ENCODE peak calls at places on chromosomes 4 and X, in six cellular contexts. One of them, this sample, is unnamed.

GRCh38 chrX:18758166-18758932 is 50.9 kb downstream of the PPEF1 start:
- DNase-seq in stimulated activated CD8-positive, alpha-beta memory T cell treated with anti-CD3 and anti-CD28 coated beads, Interleukin-15, amount 100 ng/mL, for 48 hours: no peak
- DNase-seq in RPMI7951: no peak
- DNase-seq in T-helper 2 cell: no peak
- DNase-seq in ACHN: no peak
- DNase-seq in A673: no peak
- DNase-seq in this sample: no peak

GRCh38 chrX:17496407-17496806 is 121.4 kb downstream of the NHS start:
- DNase-seq in ACHN: no peak
- DNase-seq in T-helper 2 cell: no peak
- DNase-seq in stimulated activated CD8-positive, alpha-beta memory T cell treated with anti-CD3 and anti-CD28 coated beads, Interleukin-15, amount 100 ng/mL, for 48 hours: no peak
- DNase-seq in A673: no peak
- DNase-seq in RPMI7951: no peak
- DNase-seq in this sample: no peak

GRCh38 chr4:56786955-56787354 is 34.5 kb downstream of the SPINK2 start:
- DNase-seq in ACHN: no peak
- DNase-seq in RPMI7951: peak
- DNase-seq in T-helper 2 cell: no peak
- DNase-seq in stimulated activated CD8-positive, alpha-beta memory T cell treated with anti-CD3 and anti-CD28 coated beads, Interleukin-15, amount 100 ng/mL, for 48 hours: no peak
- DNase-seq in A673: no peak
- DNase-seq in this sample: no peak

GRCh38 chrX:115713465-115713864 is 152.5 kb downstream of the PLS3 start:
- DNase-seq in T-helper 2 cell: no peak
- DNase-seq in stimulated activated CD8-positive, alpha-beta memory T cell treated with anti-CD3 and anti-CD28 coated beads, Interleukin-15, amount 100 ng/mL, for 48 hours: no peak
- DNase-seq in A673: no peak
- DNase-seq in RPMI7951: no peak
- DNase-seq in ACHN: no peak
- DNase-seq in this sample: no peak

GRCh38 chr4:602559-602942 is 22.8 kb upstream of the PDE6B start:
- DNase-seq in A673: peak
- DNase-seq in T-helper 2 cell: peak
- DNase-seq in stimulated activated CD8-positive, alpha-beta memory T cell treated with anti-CD3 and anti-CD28 coated beads, Interleukin-15, amount 100 ng/mL, for 48 hours: peak
- DNase-seq in RPMI7951: no peak
- DNase-seq in ACHN: peak
- DNase-seq in this sample: peak

GRCh38 chr4:2786794-2787229 is 6.1 kb upstream of the SH3BP2 start:
- DNase-seq in RPMI7951: no peak
- DNase-seq in A673: no peak
- DNase-seq in T-helper 2 cell: no peak
- DNase-seq in stimulated activated CD8-positive, alpha-beta memory T cell treated with anti-CD3 and anti-CD28 coated beads, Interleukin-15, amount 100 ng/mL, for 48 hours: no peak
- DNase-seq in ACHN: no peak
- DNase-seq in this sample: no peak

GRCh38 chr4:80197132-80197573 is at the start of gene PRDM8:
- DNase-seq in RPMI7951: peak
- DNase-seq in stimulated activated CD8-positive, alpha-beta memory T cell treated with anti-CD3 and anti-CD28 coated beads, Interleukin-15, amount 100 ng/mL, for 48 hours: no peak
- DNase-seq in A673: peak
- DNase-seq in T-helper 2 cell: peak
- DNase-seq in ACHN: peak
- DNase-seq in this sample: no peak

GRCh38 chrX:38768079-38768478 is 33.2 kb upstream of the MID1IP1 start:
- DNase-seq in RPMI7951: peak
- DNase-seq in T-helper 2 cell: peak
- DNase-seq in stimulated activated CD8-positive, alpha-beta memory T cell treated with anti-CD3 and anti-CD28 coated beads, Interleukin-15, amount 100 ng/mL, for 48 hours: no peak
- DNase-seq in A673: peak
- DNase-seq in ACHN: peak
- DNase-seq in this sample: no peak

GRCh38 chr4:18980516-18981233 is 959.1 kb upstream of the LCORL start:
- DNase-seq in A673: no peak
- DNase-seq in stimulated activated CD8-positive, alpha-beta memory T cell treated with anti-CD3 and anti-CD28 coated beads, Interleukin-15, amount 100 ng/mL, for 48 hours: no peak
- DNase-seq in RPMI7951: no peak
- DNase-seq in T-helper 2 cell: no peak
- DNase-seq in ACHN: no peak
- DNase-seq in this sample: no peak

GRCh38 chr4:5142726-5143125 is 91.4 kb downstream of the STK32B start:
- DNase-seq in ACHN: peak
- DNase-seq in stimulated activated CD8-positive, alpha-beta memory T cell treated with anti-CD3 and anti-CD28 coated beads, Interleukin-15, amount 100 ng/mL, for 48 hours: no peak
- DNase-seq in A673: peak
- DNase-seq in T-helper 2 cell: peak
- DNase-seq in RPMI7951: peak
- DNase-seq in this sample: no peak

GRCh38 chr4:182642831-182643230 is 274.4 kb downstream of the DCTD start:
- DNase-seq in T-helper 2 cell: no peak
- DNase-seq in stimulated activated CD8-positive, alpha-beta memory T cell treated with anti-CD3 and anti-CD28 coated beads, Interleukin-15, amount 100 ng/mL, for 48 hours: no peak
- DNase-seq in A673: peak
- DNase-seq in RPMI7951: peak
- DNase-seq in ACHN: peak
- DNase-seq in this sample: no peak